ENCODE peak calls at places on chromosomes 5 and 9, in six cellular contexts. W is OCI-LY7; O is A673; M is adrenal gland; C is CD8-positive, alpha-beta memory T cell; B is colonic mucosa. T is an unnamed sample. For H3K36me3 and H3K4me1, the result is how much of the 10 kb centered on the place peaks cover.

GRCh38 chr9:125912261-125912660 is 165.1 kb downstream of the PBX3 start:
- DNase-seq in C (no peak), M (no peak), B (no peak), W (no peak), O (no peak), T (no peak)

GRCh38 chr5:57262533-57262932 is 88.7 kb downstream of the GPBP1 start:
- DNase-seq in B (no peak), M (no peak), C (no peak), O (no peak), W (no peak), T (no peak)

GRCh38 chr5:149466457-149466972 is 84.7 kb downstream of the CSNK1A1 start:
- DNase-seq in B (peak), W (no peak), M (peak), O (peak), C (no peak), T (peak)

GRCh38 chr5:151458314-151458713 is 10.9 kb downstream of the SLC36A1 start:
- DNase-seq in C (no peak), M (no peak), W (no peak), B (no peak), O (no peak), T (no peak)

GRCh38 chr5:74667396-74667795 is 17.6 kb upstream of the HEXB start:
- DNase-seq in M (no peak), O (no peak), C (no peak), W (no peak), B (no peak), T (no peak)

GRCh38 chr5:120605325-120606079 is 141.4 kb downstream of the PRR16 start:
- DNase-seq in O (no peak), M (no peak), B (no peak), C (no peak), W (no peak), T (no peak)

GRCh38 chr9:95666096-95666784 is 149.5 kb upstream of the PTCH1 start:
- DNase-seq in B (no peak), M (no peak), W (no peak), C (no peak), O (no peak), T (no peak)

GRCh38 chr5:172002840-172003512 is 3.5 kb downstream of the FBXW11 start:
- DNase-seq in W (no peak), M (no peak), O (no peak), B (no peak), C (no peak), T (no peak)

GRCh38 chr5:150519560-150519945 is 11.6 kb downstream of the NDST1 start:
- DNase-seq in M (no peak), C (no peak), B (no peak), W (no peak), O (no peak), T (no peak)

GRCh38 chr5:122937914-122938313 is 92.5 kb downstream of the SNX24 start:
- DNase-seq in C (no peak), M (peak), O (no peak), W (no peak), B (no peak), T (no peak)

GRCh38 chr5:135220394-135221186 is 178.4 kb downstream of the MACROH2A1 start:
- DNase-seq in M (peak), O (no peak), W (no peak), B (peak), C (no peak), T (no peak)

GRCh38 chr5:151615431-151615830 is 24.3 kb upstream of the FAT2 start:
- DNase-seq in O (no peak), M (no peak), B (no peak), W (no peak), C (no peak), T (no peak)

GRCh38 chr9:116686693-116687073 is 422 bp upstream of the TRIM32 start:
- DNase-seq in O (no peak), C (no peak), W (no peak), B (no peak), M (no peak), T (peak)

GRCh38 chr9:75033789-75034473 is 5.8 kb upstream of the CARNMT1 start:
- DNase-seq in C (no peak), M (no peak), W (no peak), O (no peak), B (no peak), T (no peak)

GRCh38 chr9:134637241-134637640 is 4.4 kb upstream of the COL5A1 start:
- DNase-seq in W (no peak), C (no peak), B (no peak), O (no peak), M (peak), T (peak)

GRCh38 chr5:149088686-149089085 is 25.8 kb upstream of the SH3TC2 start:
- DNase-seq in C (no peak), O (no peak), B (no peak), M (no peak), W (no peak), T (no peak)

GRCh38 chr5:172690258-172691075 is 49.4 kb downstream of the NEURL1B start:
- DNase-seq in C (no peak), M (no peak), B (no peak), O (no peak), W (no peak), T (no peak)

DNA sequence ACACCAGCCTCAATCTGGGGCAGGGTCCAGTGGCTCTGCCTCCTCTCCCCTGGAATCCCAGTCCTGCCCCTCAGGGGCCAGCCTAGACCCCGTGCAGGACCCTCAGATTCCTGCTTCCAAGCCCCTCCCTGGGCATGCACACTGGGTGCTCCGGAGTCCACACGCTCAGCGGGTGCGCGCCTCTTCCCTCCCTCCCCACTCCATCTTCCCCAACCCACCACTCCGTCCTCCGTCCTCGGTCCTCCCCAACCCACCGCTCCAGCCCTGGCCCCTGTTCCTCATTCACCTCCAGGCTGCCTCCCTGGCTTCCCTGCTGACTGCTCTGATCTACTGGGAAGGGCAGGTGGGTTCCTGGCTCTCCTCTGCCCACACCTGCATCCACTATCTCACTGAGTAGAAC is 92.9 kb downstream of the CAMSAP1 start:
- DNase-seq in W (no peak), B (no peak), C (no peak), O (no peak), M (no peak), T (no peak)
- H3K36me3 ChIP-seq in W (half or more), B (under half), C (under half), O (half or more), M (under half), T (under half)

DNA sequence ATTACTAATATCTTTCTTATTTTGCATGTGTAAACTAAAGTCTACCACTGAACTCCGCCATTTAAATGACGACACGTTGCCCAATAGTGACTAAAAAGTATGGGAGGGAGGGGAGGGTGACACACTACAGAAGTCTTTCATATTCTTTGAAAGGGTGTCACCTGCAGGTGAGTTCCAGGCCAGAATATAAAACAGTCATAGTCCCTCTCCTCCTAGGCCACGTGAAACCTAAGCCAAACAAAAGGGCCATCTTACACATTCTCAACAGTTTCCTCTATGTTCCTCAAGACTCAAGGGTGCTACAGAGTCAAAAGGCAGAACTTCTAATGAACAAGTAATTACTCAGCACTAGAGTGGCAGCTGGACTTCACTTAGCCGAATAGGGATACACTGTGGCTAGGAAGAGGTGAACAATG is 6.4 kb downstream of the CEMIP2 start:
- DNase-seq in B (peak), C (no peak), M (no peak), O (no peak), W (no peak), T (no peak)
- H3K4me3 ChIP-seq in B (no peak), C (no peak), M (no peak), O (no peak), W (no peak), T (no peak)

GRCh38 chr5:177431317-177432142 is 5.1 kb downstream of the GRK6 start:
- DNase-seq in M (no peak), C (peak), O (no peak), W (peak), B (no peak), T (peak)
- H3K4me1 ChIP-seq in M (under half), C (half or more), O (under half), W (half or more), B (under half), T (under half)

DNA sequence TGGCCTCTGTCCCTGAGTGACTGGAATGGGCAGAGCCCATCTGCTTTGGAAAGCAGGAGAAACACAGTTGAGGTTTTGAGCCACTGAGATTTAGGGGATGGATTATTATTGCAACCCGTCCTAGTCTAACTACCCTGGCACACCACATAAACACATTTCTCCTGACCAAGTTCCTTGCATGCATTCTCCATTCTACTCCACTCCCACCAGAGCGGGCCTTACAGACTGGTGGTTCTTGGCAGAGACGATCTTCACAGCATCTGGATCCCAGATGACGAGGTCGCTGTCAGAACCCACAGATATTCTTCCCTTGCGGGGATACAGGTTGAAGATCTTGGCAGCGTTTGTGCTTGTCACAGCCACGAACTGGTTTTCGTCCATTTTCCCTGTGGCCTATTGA is 111.0 kb downstream of the DPYSL3 start:
- DNase-seq in B (no peak), W (no peak), C (no peak), O (no peak), M (no peak), T (no peak)
- H3K36me3 ChIP-seq in B (under half), W (under half), C (under half), O (under half), M (under half), T (under half)

T was measured in mucosa of descending colon.